ENCODE peak calls at places on chromosomes 3 and 15, in nine cellular contexts. B is H7; A is GOT3; T is psoas muscle; L is nucleus accumbens; W is left lung; J is hepatocyte; O is putamen; E is stimulated activated CD8-positive, alpha-beta memory T cell treated with anti-CD3 and anti-CD28 coated beads, Interleukin-15, amount 100 ng/mL, for 24 hours. R is an unnamed sample.

GRCh38 chr3:58322793-58323192 is 9.9 kb upstream of the PXK start:
- DNase-seq in L (no peak), E (no peak), A (no peak), W (no peak), J (no peak), T (no peak), O (no peak), B (no peak), R (no peak)

GRCh38 chr3:188239577-188239976 is 85.6 kb downstream of the LPP start:
- DNase-seq in T (no peak), E (no peak), B (no peak), W (no peak), A (no peak), L (no peak), J (no peak), O (no peak), R (no peak)

GRCh38 chr15:90376789-90377188 is 11.3 kb upstream of the IQGAP1 start:
- DNase-seq in J (no peak), T (no peak), W (no peak), O (no peak), B (no peak), L (no peak), E (no peak), A (no peak), R (no peak)

GRCh38 chr15:98878172-98878571 is 129.4 kb downstream of the PGPEP1L start:
- DNase-seq in B (no peak), O (no peak), T (no peak), A (no peak), L (no peak), W (no peak), J (no peak), E (no peak), R (no peak)

GRCh38 chr3:65412591-65412990 is 626.1 kb downstream of the MAGI1 start:
- DNase-seq in W (no peak), B (no peak), T (peak), O (peak), J (peak), A (no peak), L (no peak), E (no peak), R (no peak)

GRCh38 chr15:82909080-82909815 is 43.3 kb downstream of the HOMER2 start:
- DNase-seq in W (no peak), O (no peak), E (no peak), L (no peak), J (no peak), A (no peak), T (no peak), B (no peak), R (no peak)

GRCh38 chr15:88125578-88125977 is 131.0 kb downstream of the NTRK3 start:
- DNase-seq in E (no peak), W (no peak), O (no peak), T (no peak), B (no peak), L (no peak), J (no peak), A (no peak), R (no peak)

GRCh38 chr15:58469432-58470353 is 37.9 kb downstream of the LIPC start:
- DNase-seq in L (no peak), W (no peak), T (no peak), J (peak), E (no peak), B (no peak), O (no peak), A (no peak), R (no peak)

GRCh38 chr3:128714887-128715496 is 11.0 kb upstream of the RAB7A start:
- DNase-seq in L (no peak), W (no peak), E (no peak), T (no peak), A (no peak), O (no peak), J (no peak), B (no peak), R (no peak)

GRCh38 chr3:182005683-182006082 is 294.0 kb downstream of the SOX2 start:
- DNase-seq in A (no peak), B (no peak), L (no peak), T (no peak), W (no peak), O (no peak), E (no peak), J (no peak), R (no peak)

GRCh38 chr15:27545494-27546255 is 553.4 kb downstream of the OCA2 start:
- DNase-seq in O (no peak), J (no peak), T (no peak), E (no peak), L (no peak), A (no peak), B (no peak), W (no peak), R (no peak)

GRCh38 chr3:71102111-71103039 is 481.2 kb downstream of the FOXP1 start:
- DNase-seq in W (no peak), A (no peak), T (no peak), O (no peak), L (no peak), B (no peak), J (peak), E (no peak), R (no peak)

GRCh38 chr15:72754096-72754495 is 29.5 kb downstream of the ADPGK start:
- DNase-seq in A (no peak), B (no peak), L (no peak), T (no peak), W (no peak), J (no peak), E (no peak), O (no peak), R (no peak)

GRCh38 chr3:187098925-187099512 is 40.3 kb downstream of the RPL39L start:
- DNase-seq in B (no peak), T (no peak), J (no peak), L (no peak), E (no peak), A (no peak), W (no peak), O (no peak), R (no peak)

GRCh38 chr3:69541059-69541471 is 155.2 kb upstream of the FRMD4B start:
- DNase-seq in W (no peak), J (peak), E (no peak), O (no peak), A (no peak), B (peak), T (no peak), L (no peak), R (no peak)

GRCh38 chr3:32945136-32945535 is 6.3 kb upstream of the CCR4 start:
- DNase-seq in E (no peak), B (no peak), T (no peak), J (no peak), L (no peak), A (no peak), W (no peak), O (no peak), R (no peak)

GRCh38 chr3:54360320-54360719 is 238.0 kb downstream of the CACNA2D3 start:
- DNase-seq in O (no peak), W (no peak), T (no peak), B (no peak), E (no peak), L (no peak), J (no peak), A (no peak), R (no peak)

GRCh38 chr3:187072582-187072981 is 66.7 kb downstream of the RPL39L start:
- DNase-seq in J (peak), W (no peak), A (no peak), T (no peak), O (no peak), B (no peak), L (no peak), E (no peak), R (no peak)

GRCh38 chr15:37984368-37984767 is 49.9 kb downstream of the TMCO5A start:
- DNase-seq in T (no peak), L (no peak), J (no peak), A (no peak), B (no peak), O (no peak), E (no peak), W (no peak), R (no peak)

GRCh38 chr3:87076951-87077350 is 86.0 kb upstream of the VGLL3 start:
- DNase-seq in W (no peak), J (peak), E (no peak), L (no peak), A (no peak), O (no peak), T (no peak), B (no peak), R (no peak)

GRCh38 chr3:4738737-4739274 is 240.4 kb upstream of the BHLHE40 start:
- DNase-seq in T (no peak), W (no peak), E (no peak), O (no peak), A (no peak), J (no peak), L (no peak), B (no peak), R (no peak)